ENCODE peak calls at places on chromosome 6, in four cellular contexts. U, D, I and Y are unnamed samples.

GRCh38 chr6:111992851-111993250 is 61.1 kb upstream of the CCN6 start:
- DNase-seq in U (peak; percentile 79), I (no peak), D (no peak), Y (no peak)

GRCh38 chr6:170249817-170250216 is 41.1 kb downstream of the DLL1 start:
- DNase-seq in I (no peak), D (no peak), U (no peak), Y (no peak)

GRCh38 chr6:108897371-108897770 is 49.1 kb downstream of the ARMC2 start:
- DNase-seq in D (no peak), I (peak; percentile 50), U (no peak), Y (no peak)

GRCh38 chr6:13436691-13437568 is 50.5 kb downstream of the GFOD1 start:
- DNase-seq in I (no peak), U (no peak), D (no peak), Y (no peak)

GRCh38 chr6:56795852-56796532 is 153.3 kb upstream of the DST start:
- DNase-seq in D (no peak), U (no peak), I (no peak), Y (peak; percentile 44)

GRCh38 chr6:139536751-139537617 is 162.5 kb upstream of the CITED2 start:
- DNase-seq in D (no peak), I (no peak), U (no peak), Y (peak; percentile 29)

GRCh38 chr6:144007455-144007778 is 642 bp downstream of the PLAGL1 start:
- DNase-seq in U (no peak), I (no peak), D (no peak), Y (no peak)

GRCh38 chr6:89585156-89585555 is 53.4 kb downstream of the LYRM2 start:
- DNase-seq in U (no peak), I (no peak), D (no peak), Y (no peak)

GRCh38 chr6:52545050-52545843 is 31.6 kb downstream of the TRAM2 start:
- DNase-seq in I (no peak), D (peak; percentile 42), U (no peak), Y (no peak)

GRCh38 chr6:154868143-154868594 is 126.9 kb upstream of the TIAM2 start:
- DNase-seq in D (no peak), U (no peak), I (no peak), Y (peak; percentile 83)

GRCh38 chr6:42783177-42783875 is 1.5 kb downstream of the BICRAL start:
- DNase-seq in I (peak; percentile 78), U (peak; percentile 75), D (peak; percentile 92), Y (peak; percentile 88)

GRCh38 chr6:134908906-134909516 is 40.9 kb downstream of the ALDH8A1 start:
- DNase-seq in I (peak; percentile 54), U (no peak), D (peak; percentile 67), Y (peak; percentile 98)

GRCh38 chr6:154766993-154767392 is 33.8 kb downstream of the SCAF8 start:
- DNase-seq in U (no peak), D (no peak), I (no peak), Y (peak; percentile 21)

GRCh38 chr6:153787341-153787606 is 251.8 kb upstream of the OPRM1 start:
- DNase-seq in I (no peak), U (no peak), D (no peak), Y (no peak)

GRCh38 chr6:137588472-137588871 is 94.3 kb upstream of the OLIG3 start:
- DNase-seq in D (no peak), U (no peak), I (no peak), Y (no peak)

DNA sequence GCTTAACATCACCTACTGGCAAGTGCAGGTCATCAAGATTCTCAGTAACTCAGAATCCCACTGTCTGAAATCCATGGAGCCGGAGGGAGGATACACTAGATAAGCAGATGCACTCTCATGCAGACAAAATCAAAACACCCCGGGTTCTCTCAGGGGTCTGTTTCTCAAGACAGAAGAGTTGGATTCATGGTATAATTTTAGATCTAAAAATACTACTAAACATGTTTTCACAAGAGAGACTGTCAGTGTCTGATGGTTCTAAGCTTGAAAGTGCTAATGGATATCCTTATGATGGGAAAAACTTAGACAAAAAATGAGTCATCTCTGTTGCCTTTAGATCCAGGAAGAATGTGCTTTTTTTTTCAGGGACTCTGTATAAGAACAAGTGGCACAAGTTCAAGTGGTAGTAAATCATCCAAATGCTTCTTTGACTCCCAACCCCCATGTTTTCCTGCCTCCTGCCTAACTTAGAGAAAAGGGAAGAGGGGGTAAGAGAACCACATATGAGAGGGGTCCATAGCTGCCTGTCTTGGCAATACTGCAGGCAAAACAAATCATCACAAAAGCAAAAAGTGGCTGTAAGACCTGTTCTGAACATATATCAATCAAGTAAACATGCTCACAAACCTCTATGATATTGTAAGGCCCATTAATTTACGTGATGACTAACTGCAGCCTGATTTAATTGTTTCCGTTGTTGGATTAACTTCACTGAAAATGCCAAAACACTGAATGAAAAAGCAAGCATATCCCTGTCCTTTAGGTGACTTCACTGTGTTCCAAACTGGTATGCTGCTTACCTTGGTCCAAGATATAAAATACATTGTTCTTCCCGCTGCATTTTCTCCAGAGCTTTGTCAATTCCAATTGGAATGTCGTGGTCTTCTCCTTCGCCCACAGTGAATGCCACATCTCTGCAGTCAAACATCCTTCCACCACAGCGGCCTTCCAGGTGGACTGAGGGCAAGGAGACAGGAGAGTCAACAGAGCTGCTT is 84.0 kb upstream of the TULP1 start:
- DNase-seq in I (no peak), D (no peak), U (no peak), Y (peak; percentile 87)
- H3K4me3 ChIP-seq in I (no peak overlapping the region), D (no peak overlapping the region), U (no peak overlapping the region), Y (no peak overlapping the region)

DNA sequence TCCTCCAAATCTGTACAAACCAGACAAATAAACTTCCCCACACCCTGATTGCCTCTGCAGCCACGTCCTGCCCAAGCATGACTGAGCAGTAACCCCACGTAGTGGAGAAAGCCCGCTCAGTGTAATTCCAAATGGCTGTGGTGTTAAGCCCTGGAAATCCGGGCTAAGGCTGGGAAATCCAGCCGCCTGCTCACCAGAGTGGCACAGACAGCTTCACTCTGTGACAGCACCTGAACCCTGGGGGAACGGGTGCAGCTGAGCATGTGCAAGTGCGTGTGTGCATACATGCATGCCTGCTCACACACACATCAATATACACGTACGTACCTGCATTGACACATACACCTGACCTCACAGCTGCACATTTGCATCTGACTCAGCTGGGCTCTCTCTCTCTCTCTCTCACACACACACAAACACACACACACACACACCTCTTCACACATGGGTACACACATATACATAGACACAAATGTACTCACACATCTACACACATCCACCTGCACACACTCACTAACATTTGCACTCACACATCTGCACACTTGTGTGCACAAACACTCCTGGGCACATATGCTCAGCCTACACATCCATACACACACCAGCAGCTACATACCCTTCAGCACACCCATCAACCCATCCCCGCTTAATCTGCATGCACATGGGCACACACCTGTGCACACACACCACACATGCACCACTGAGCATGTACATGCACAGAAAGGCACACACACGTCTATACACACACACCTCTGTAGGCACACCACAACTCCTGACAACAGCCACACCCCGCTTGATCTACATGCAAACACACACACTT is 114.1 kb downstream of the GRM4 start:
- DNase-seq in U (no peak), I (no peak), D (no peak), Y (no peak)
- TF ChIP-seq CTCF in U (no peak), I (no peak), D (no peak), Y (no peak)

GRCh38 chr6:22447862-22448261 is 121.5 kb upstream of the HDGFL1 start:
- DNase-seq in I (no peak), U (no peak), D (no peak), Y (no peak)
- H3K4me3 ChIP-seq in I (no peak overlapping the region), U (no peak overlapping the region), D (no peak overlapping the region), Y (no peak overlapping the region)

GRCh38 chr6:35203152-35203670 is 10.5 kb upstream of the SCUBE3 start:
- DNase-seq in U (no peak), I (no peak), D (no peak), Y (no peak)
- TF ChIP-seq CTCF in U (no peak), I (no peak), D (no peak), Y (no peak)

DNA sequence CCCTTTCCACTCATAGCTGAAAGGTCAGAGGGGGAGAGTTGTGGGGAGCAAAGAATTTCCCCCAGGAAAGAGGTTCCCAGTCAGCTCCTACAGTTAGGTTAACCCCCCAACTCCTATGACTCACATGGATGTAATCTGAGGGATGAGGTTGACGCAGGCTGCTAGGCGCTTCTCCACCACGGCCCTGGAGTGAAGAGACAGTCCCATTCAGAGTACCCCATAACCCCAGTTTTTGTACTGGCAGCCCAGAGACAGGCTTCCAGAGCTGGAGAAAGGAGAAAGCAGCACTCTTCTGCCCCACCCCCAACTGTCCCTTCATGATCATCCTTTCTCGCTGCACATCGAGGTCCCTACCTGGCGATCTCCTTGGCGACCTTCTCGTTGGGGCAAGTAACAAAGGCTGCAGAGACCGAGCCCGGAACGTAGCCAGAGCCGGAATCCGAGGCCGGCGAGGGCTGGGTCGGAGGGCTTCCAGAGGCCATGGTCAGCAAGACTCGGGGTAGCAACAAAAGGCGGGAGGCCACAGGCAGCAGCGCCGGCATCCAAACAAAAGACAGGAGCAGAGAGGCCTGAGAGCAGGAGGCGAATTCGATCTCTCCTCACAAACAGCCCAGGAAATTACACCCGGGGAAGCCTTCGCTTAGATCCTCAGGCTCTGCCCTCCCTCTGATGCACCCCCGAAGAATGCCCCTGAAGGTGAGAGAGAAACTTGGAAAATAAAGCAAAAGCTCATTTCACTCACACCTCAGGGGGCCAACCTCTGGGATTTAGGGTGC is 592 bp downstream of the CUTA start:
- DNase-seq in D (no peak), I (no peak), U (no peak), Y (peak; percentile 92)
- H3K4me3 ChIP-seq in D (peak overlapping the region; percentile 71), I (peak overlapping the region; percentile 67), U (peak overlapping the region; percentile 84), Y (peak overlapping the region; percentile 89)

DNA sequence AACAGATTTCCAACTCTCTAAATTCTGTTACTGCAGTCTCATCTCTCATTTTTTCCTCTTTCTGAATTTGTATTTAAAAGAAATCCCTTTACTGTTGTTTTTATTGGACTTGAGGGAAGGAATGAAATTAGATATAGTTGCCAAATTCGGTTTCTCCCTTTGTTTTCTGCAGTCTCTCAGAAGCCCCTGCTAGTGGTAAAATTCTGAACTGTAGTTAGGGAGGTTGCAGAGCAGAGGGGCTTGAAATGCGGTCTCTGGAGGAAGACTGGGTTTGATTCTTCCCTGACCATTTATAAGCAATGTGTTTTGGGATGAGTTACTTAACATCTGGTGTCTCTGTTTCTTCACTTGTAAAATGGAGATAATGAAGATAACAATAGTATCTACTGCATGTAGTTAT is 106.3 kb upstream of the TBX18 start:
- DNase-seq in U (no peak), D (no peak), I (no peak), Y (no peak)
- TF ChIP-seq CTCF in U (no peak), D (no peak), I (no peak), Y (no peak)

DNA sequence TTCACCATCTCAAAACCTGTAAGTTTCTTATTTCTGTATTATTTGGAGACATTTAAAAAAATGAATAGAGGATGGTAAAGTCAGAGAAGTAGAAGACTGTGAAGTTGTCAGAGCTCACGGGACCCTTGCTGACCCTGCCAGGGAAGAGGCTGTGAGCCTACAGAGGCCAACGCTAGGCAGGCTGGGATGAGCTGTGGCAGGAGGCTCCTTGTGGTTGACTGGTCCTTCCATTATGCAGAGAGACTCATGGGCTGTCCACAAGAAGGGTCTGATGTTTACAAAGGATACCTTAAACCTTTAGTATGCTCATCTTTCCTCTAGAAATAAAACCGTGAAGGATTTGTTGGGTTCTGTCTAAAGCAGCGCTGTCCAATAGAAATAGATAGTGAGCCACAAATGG is 42.9 kb downstream of the DUSP22 start:
- DNase-seq in U (no peak), D (no peak), I (no peak), Y (no peak)
- H3K4me3 ChIP-seq in U (no peak overlapping the region), D (no peak overlapping the region), I (no peak overlapping the region), Y (no peak overlapping the region)